ENCODE peak calls at places on chromosomes 16 and 17, in eight cellular contexts. W is transverse colon, R is brain microvascular endothelial cell, X is stomach, E is uterus, T is pancreas, K is MM.1S, Q is fibroblast of lung. S is an unnamed sample.

GRCh38 chr17:77735051-77735340 is 223.5 kb upstream of the TNRC6C start:
- DNase-seq in T (no peak), X (no peak), R (no peak), E (no peak), W (no peak), K (no peak), Q (no peak), S (no peak)

GRCh38 chr17:62163847-62164246 is 98.8 kb upstream of the MED13 start:
- DNase-seq in W (peak), K (no peak), X (peak), T (peak), R (no peak), Q (no peak), E (no peak), S (no peak)

GRCh38 chr16:17827313-17827712 is 356.6 kb upstream of the XYLT1 start:
- DNase-seq in W (no peak), Q (peak), K (no peak), E (no peak), X (no peak), T (no peak), R (peak), S (no peak)

GRCh38 chr16:50265260-50265659 is 1.1 kb upstream of the ADCY7 start:
- DNase-seq in X (peak), Q (no peak), R (no peak), K (peak), W (peak), E (no peak), T (no peak), S (no peak)

GRCh38 chr16:84618428-84619102 is 687 bp upstream of the COTL1 start:
- DNase-seq in Q (peak), K (no peak), X (no peak), R (peak), W (no peak), T (peak), E (peak), S (no peak)

GRCh38 chr17:28849281-28849680 is 5.5 kb upstream of the ERAL1 start:
- DNase-seq in X (no peak), R (no peak), T (no peak), Q (no peak), E (no peak), K (no peak), W (no peak), S (no peak)

GRCh38 chr16:84136331-84137125 is 8.4 kb downstream of the HSDL1 start:
- DNase-seq in X (no peak), Q (peak), W (no peak), K (no peak), R (no peak), T (no peak), E (no peak), S (no peak)

GRCh38 chr16:85004587-85005205 is 6.6 kb downstream of the ZDHHC7 start:
- DNase-seq in E (peak), K (no peak), W (no peak), T (no peak), R (peak), X (peak), Q (peak), S (no peak)

GRCh38 chr17:77280304-77280910 is 139.6 kb downstream of the SEC14L1 start:
- DNase-seq in X (no peak), K (peak), R (no peak), W (peak), T (no peak), Q (peak), E (no peak), S (no peak)

GRCh38 chr16:4944333-4945281 is 7.7 kb upstream of the PPL start:
- DNase-seq in R (peak), W (peak), Q (peak), X (peak), T (peak), E (peak), K (no peak), S (no peak)

GRCh38 chr17:1793447-1793806 is 31.6 kb downstream of the SERPINF1 start:
- DNase-seq in K (no peak), Q (peak), X (no peak), T (no peak), E (peak), W (no peak), R (no peak), S (no peak)

GRCh38 chr17:66331038-66331816 is 28.8 kb downstream of the PRKCA start:
- DNase-seq in K (no peak), X (no peak), Q (no peak), E (no peak), T (no peak), W (no peak), R (no peak), S (no peak)

GRCh38 chr16:17037499-17037898 is 433.3 kb downstream of the XYLT1 start:
- DNase-seq in E (no peak), T (no peak), Q (no peak), R (no peak), X (no peak), W (no peak), K (no peak), S (no peak)

GRCh38 chr17:14359251-14359939 is 58.5 kb downstream of the HS3ST3B1 start:
- DNase-seq in W (no peak), X (no peak), T (no peak), Q (no peak), K (no peak), R (no peak), E (no peak), S (peak)

GRCh38 chr17:70071127-70071526 is 3.9 kb upstream of the KCNJ16 start:
- DNase-seq in X (no peak), K (no peak), E (no peak), W (no peak), Q (peak), R (no peak), T (no peak), S (no peak)

GRCh38 chr17:19303367-19303776 is 59.2 kb downstream of the B9D1 start:
- DNase-seq in R (no peak), T (no peak), E (no peak), K (no peak), X (no peak), W (no peak), Q (peak), S (no peak)

GRCh38 chr16:24138024-24138423 is 118.1 kb upstream of the CACNG3 start:
- DNase-seq in T (no peak), W (no peak), K (no peak), Q (no peak), X (no peak), E (no peak), R (no peak), S (no peak)

GRCh38 chr16:54446639-54447038 is 160.1 kb upstream of the IRX3 start:
- DNase-seq in E (no peak), X (no peak), K (no peak), Q (peak), W (no peak), T (no peak), R (peak), S (no peak)

GRCh38 chr17:67412057-67412456 is 35.0 kb downstream of the PITPNC1 start:
- DNase-seq in K (no peak), X (no peak), E (no peak), W (no peak), R (no peak), Q (no peak), T (no peak), S (no peak)

GRCh38 chr16:17518441-17518840 is 47.7 kb upstream of the XYLT1 start:
- DNase-seq in E (no peak), R (no peak), T (no peak), W (no peak), Q (peak), K (no peak), X (no peak), S (no peak)

GRCh38 chr16:901715-902601 is 68.8 kb downstream of the LMF1 start:
- DNase-seq in X (no peak), Q (no peak), E (no peak), R (no peak), K (no peak), T (no peak), W (no peak), S (no peak)

GRCh38 chr16:4351880-4352279 is 759 bp upstream of the PAM16 start:
- DNase-seq in E (no peak), K (no peak), Q (peak), R (peak), W (no peak), T (no peak), X (no peak), S (no peak)

GRCh38 chr17:72189781-72190593 is 69.2 kb downstream of the SOX9 start:
- DNase-seq in R (no peak), T (no peak), X (no peak), E (no peak), Q (peak), W (no peak), K (no peak), S (no peak)

GRCh38 chr17:50561796-50562195 is 1.3 kb downstream of the CACNA1G start:
- DNase-seq in Q (no peak), T (no peak), K (no peak), E (no peak), R (no peak), W (no peak), X (no peak), S (no peak)

GRCh38 chr17:50562266-50563094 is 2.0 kb downstream of the CACNA1G start:
- DNase-seq in T (no peak), R (no peak), X (no peak), K (no peak), W (no peak), Q (no peak), E (no peak), S (no peak)

GRCh38 chr17:50564916-50565315 is 4.4 kb downstream of the CACNA1G start:
- DNase-seq in K (no peak), W (peak), X (no peak), E (peak), Q (peak), T (no peak), R (peak), S (no peak)

GRCh38 chr17:50560931-50561750 is 626 bp downstream of the CACNA1G start:
- DNase-seq in X (no peak), W (no peak), Q (no peak), R (no peak), T (no peak), E (peak), K (no peak), S (no peak)

DNA sequence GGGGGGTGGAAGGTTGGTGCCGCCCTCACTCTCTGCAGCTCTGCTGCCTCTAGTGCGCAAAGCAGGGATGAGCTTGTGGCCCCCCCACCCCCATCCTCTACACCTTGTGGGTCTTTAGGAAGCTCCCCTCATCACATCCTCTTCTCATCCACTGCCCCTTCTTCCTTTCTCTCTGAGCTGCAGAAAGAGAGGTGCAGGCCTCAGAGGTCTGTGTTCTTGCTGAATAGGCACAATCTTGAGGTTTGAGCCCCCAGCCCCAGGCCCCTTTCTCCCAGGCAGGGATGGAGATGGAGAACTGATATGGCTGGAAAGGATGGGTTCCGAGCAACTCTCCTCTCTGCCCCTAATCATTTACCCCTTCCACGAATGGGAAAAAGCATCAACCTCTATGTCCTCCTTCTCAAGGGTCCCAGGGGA is 2.6 kb downstream of the CACNA1G start:
- DNase-seq in Q (no peak), K (no peak), W (no peak), E (no peak), R (no peak), T (no peak), X (no peak), S (no peak)
- TF ChIP-seq CTCF in Q (no peak), K (no peak), W (no peak), E (no peak), R (peak), T (no peak), X (no peak), S (peak)

GRCh38 chr17:79991140-79991923 is 44.3 kb downstream of the TBC1D16 start:
- DNase-seq in K (peak), T (peak), X (peak), Q (peak), W (peak), E (peak), R (peak), S (no peak)
- H3K4me3 ChIP-seq in K (peak), T (no peak), X (peak), Q (no peak), W (peak), E (peak), R (peak), S (no peak)

DNA sequence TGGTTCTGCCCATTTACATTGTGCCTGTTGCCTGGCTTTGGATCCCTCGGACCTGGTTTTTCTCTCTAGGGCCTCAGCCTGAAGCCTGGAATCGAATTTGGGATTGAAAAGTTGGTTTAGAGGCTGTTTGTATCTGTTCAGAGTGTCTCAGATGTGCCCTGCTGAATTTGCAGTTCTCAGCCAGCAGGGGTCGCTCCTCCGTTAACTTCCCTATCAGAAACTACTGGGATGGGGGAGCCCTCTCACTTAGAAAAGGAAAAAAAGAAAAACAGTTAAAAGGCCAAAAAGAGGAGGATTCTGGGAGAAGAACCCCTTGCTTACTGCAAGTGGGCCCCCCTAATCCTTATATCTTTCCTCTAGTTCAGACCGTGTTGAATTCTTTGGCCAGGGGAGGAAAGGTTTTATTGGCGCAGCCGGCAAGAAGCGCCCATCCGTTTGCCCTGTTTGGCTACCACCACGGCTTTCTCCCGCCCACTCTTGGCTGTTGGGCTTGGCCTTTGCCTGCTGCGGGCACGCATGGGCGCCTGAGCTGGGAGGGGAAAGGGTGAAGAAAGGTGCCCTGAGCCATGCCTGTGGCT is 8.7 kb downstream of the FZD2 start:
- DNase-seq in X (no peak), R (no peak), E (no peak), T (no peak), W (no peak), K (no peak), Q (no peak), S (no peak)
- TF ChIP-seq CTCF in X (no peak), R (peak), E (no peak), T (no peak), W (no peak), K (peak), Q (peak), S (peak)

GRCh38 chr16:19884611-19885455 is at the start of gene GPRC5B:
- DNase-seq in W (peak), Q (peak), X (peak), R (no peak), K (peak), E (peak), T (peak), S (no peak)

GRCh38 chr16:19882186-19882585 is 2.5 kb downstream of the GPRC5B start:
- DNase-seq in W (no peak), X (no peak), T (no peak), Q (peak), E (no peak), K (no peak), R (no peak), S (no peak)

GRCh38 chr16:19884021-19884485 is 595 bp downstream of the GPRC5B start:
- DNase-seq in Q (no peak), W (peak), E (peak), R (no peak), X (peak), K (no peak), T (peak), S (no peak)

GRCh38 chr16:19882641-19883040 is 2.0 kb downstream of the GPRC5B start:
- DNase-seq in T (no peak), K (no peak), W (no peak), Q (no peak), R (no peak), E (no peak), X (no peak), S (no peak)

DNA sequence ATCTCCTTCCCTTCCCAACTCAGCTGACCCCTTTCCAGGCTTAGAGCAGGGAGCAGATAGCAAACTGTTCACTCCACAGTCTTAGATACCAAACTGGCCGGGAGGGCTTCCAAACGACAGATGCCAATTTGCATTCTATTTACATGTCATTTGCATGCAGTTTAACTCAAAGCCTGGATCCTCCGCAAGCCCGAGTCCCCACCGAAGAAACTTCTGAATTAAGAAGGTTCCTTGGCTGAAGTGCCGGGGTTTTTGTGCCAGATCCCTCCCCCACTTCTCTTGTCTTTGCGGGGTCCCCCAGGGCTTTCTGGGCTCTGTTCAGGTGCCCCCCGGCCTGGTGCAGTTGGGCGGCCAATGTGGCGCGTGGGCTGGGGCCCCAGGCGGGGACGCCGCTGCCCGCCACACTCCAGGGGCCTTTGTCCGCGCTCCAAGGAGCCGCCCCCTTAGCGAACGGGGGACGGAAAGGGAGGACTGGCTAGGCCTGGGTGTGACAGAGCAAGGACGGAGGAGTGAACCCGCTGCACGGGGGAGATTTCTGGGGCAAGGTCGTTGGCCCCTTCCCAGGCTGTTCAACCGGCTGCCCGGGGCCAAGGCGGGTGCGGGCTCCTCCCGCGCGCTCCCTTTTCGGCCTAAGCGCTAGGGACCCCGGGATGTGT is 1.2 kb downstream of the GPRC5B start:
- DNase-seq in Q (peak), T (peak), W (peak), X (peak), K (no peak), R (peak), E (peak), S (no peak)
- H3K4me3 ChIP-seq in Q (peak), T (peak), W (peak), X (peak), K (no peak), R (peak), E (peak), S (no peak)

S was measured in GM12864.